ENCODE peak calls at places on chromosomes 6 and 20, in four cellular contexts. Z is mammary epithelial cell, Q is lung, F is left lung. V is an unnamed sample. For H3K36me3, the result is how much of the 10 kb centered on the place peaks cover.

GRCh38 chr6:78947529-78947928 is 80.2 kb downstream of the IRAK1BP1 start:
- DNase-seq in Q (no peak), F (no peak), Z (no peak), V (no peak)

GRCh38 chr6:16355699-16356481 is 117.5 kb downstream of the GMPR start:
- DNase-seq in Q (no peak), F (no peak), Z (no peak), V (no peak)

GRCh38 chr20:54173653-54174451 is at the start of gene CYP24A1:
- DNase-seq in Q (no peak), F (no peak), Z (peak), V (no peak)

GRCh38 chr6:44655368-44656342 is 268.1 kb downstream of the CDC5L start:
- DNase-seq in F (peak), Z (peak), Q (peak), V (no peak)

GRCh38 chr6:113632220-113632864 is 224.8 kb upstream of the MARCKS start:
- DNase-seq in F (peak), Z (peak), Q (peak), V (peak)

GRCh38 chr6:143501851-143502250 is 9.7 kb downstream of the FUCA2 start:
- DNase-seq in Z (no peak), F (no peak), Q (no peak), V (no peak)

GRCh38 chr6:166545156-166545555 is 41.3 kb downstream of the RAMACL start:
- DNase-seq in F (no peak), Z (no peak), Q (no peak), V (no peak)

GRCh38 chr6:153059757-153060156 is 57.2 kb upstream of the MTRF1L start:
- DNase-seq in Q (no peak), F (no peak), Z (no peak), V (no peak)

GRCh38 chr20:46694484-46694883 is 5.2 kb upstream of the TP53RK start:
- DNase-seq in Q (no peak), Z (no peak), F (no peak), V (no peak)

GRCh38 chr6:6942826-6943225 is 164.9 kb upstream of the RREB1 start:
- DNase-seq in Q (peak), F (peak), Z (no peak), V (no peak)

GRCh38 chr6:3013486-3013885 is 13.8 kb downstream of the NQO2 start:
- DNase-seq in Z (peak), Q (peak), F (peak), V (no peak)

GRCh38 chr6:38173909-38174308 is 354.4 kb downstream of the ZFAND3 start:
- DNase-seq in Q (no peak), Z (no peak), F (no peak), V (no peak)

GRCh38 chr6:149026530-149026942 is 279.7 kb downstream of the UST start:
- DNase-seq in F (no peak), Z (peak), Q (no peak), V (no peak)

GRCh38 chr20:20215976-20216727 is 151.8 kb upstream of the INSM1 start:
- DNase-seq in F (no peak), Z (no peak), Q (no peak), V (no peak)

GRCh38 chr6:142301421-142302391 is at the start of gene ADGRG6:
- DNase-seq in Z (peak), Q (peak), F (peak), V (no peak)

GRCh38 chr6:144302701-144303351 is 17.7 kb downstream of the UTRN start:
- DNase-seq in F (no peak), Z (no peak), Q (peak), V (no peak)

GRCh38 chr20:1300083-1300840 is 28.7 kb downstream of the SDCBP2 start:
- DNase-seq in Q (no peak), Z (no peak), F (no peak), V (no peak)

GRCh38 chr20:1301031-1301529 is 27.9 kb downstream of the SDCBP2 start:
- DNase-seq in Z (peak), F (no peak), Q (no peak), V (no peak)

GRCh38 chr20:1298888-1299511 is 29.9 kb downstream of the SDCBP2 start:
- DNase-seq in Q (no peak), F (no peak), Z (no peak), V (no peak)

GRCh38 chr20:1298166-1298565 is 30.8 kb downstream of the SDCBP2 start:
- DNase-seq in Z (no peak), F (no peak), Q (no peak), V (no peak)

DNA sequence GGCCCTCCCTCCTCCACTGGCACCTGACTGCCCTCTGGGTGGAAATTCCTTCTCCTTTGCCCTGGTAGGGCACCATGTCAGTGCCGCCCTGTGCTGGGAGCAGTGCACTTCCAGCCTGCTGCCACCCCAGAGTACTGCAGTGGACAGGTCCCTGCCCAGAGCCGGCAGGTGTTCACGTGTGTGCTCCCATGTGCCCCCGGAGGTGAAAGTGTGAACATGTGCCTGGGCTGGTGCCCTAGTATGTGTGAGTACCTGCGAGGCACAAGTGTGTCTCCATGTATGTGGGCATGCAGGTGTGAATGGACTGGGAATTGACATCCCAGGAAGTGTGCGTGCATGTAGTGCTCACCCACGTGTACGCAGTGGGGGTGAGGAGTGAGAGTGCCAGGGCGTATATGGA is 29.4 kb downstream of the SDCBP2 start:
- DNase-seq in F (no peak), Z (no peak), Q (no peak), V (no peak)
- TF ChIP-seq CTCF in F (peak), Z (peak), Q (no peak), V (no peak)

GRCh38 chr20:10758446-10758845 is 84.6 kb upstream of the JAG1 start:
- DNase-seq in F (no peak), Q (no peak), Z (peak), V (no peak)
- H3K36me3 ChIP-seq in F (under half), Q (under half), Z (under half), V (under half)

DNA sequence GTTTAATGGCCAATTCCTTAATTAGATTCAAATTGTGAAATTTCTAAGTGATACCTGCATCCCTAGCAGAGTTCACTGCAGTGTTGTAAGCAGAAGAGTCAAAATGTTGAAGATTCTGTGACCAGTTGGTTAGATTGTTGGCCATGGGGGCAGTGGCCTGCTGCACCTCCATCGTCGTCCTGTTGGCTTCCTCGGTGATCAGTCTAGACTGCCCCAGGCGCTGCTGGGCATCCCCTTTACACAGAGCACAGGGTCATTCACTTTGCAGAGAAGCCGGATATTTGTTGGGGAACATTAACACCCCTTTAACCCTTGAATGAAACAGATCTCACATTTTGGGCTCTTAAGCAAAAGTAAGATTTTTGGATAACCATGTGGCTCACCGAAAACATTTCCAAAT is 60.7 kb downstream of the FAM229B start:
- DNase-seq in F (no peak), Q (no peak), Z (no peak), V (no peak)
- TF ChIP-seq CTCF in F (no peak), Q (no peak), Z (no peak), V (no peak)

DNA sequence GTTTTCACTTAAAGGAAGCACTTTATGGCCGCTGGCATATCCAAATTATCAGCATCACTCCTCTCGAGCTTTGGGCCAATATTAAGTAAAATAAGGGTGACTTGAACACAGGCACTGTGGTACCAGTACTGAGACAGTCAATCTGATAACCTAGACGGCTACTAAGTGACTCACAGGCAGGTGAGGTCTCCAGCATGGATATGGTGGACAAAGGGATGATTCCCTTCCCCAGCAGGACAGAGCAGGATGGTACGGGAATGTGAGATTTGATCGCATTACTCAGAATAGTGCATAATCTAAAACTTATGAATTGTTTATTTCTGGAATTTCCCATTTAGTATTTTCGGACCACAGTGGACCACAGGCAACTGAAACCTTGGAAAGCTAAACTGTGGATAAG is 55.7 kb downstream of the TNFRSF21 start:
- DNase-seq in Z (no peak), Q (no peak), F (no peak), V (no peak)
- H3K36me3 ChIP-seq in Z (under half), Q (under half), F (under half), V (under half)

DNA sequence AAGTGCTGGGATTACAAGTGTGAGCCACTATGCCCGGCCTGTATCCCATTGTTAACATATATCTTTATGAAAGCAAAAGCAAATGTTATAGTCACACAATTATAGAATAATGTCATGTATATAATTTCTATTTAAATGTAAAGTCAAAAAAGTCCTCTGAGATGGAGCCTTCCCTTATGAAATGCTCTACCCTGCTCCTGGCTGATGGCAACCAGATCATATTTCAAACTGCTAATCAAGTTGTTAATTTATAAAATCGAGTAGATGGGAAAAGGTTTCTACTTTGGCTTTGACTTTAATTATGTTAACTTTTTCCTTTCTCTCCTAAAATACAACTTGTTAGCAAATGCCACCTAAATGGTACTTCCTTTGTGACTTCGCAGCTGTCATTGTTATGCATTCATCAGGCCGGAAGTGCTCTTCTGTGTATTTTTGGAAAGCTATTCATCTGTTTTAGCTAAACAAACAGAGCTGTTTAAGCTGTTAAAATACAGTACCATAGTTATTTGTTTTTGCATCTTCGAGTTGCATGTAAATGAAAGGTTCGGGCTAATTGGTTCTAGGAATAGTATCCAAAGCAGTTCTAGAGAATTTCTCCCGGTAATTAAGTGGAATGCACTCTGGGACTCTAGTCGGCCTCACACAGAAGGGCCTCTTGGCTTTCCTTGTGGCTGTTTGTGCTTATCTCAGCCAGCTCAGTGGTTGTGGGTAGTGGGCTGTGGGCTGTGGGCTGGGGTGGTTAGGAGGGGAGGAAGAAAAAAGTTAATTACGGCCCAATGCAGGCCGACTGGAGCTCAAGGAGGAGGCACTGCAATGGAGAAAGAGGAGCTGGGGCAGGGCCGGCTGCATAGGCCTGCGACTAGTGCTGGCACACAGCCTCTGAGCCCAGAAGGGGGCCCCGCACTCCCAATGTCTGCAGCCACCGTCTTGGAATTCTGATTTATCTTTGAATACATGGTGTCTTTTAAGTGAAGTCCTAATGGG is 34.8 kb downstream of the SLC35D3 start:
- DNase-seq in Z (no peak), F (no peak), Q (no peak), V (no peak)
- TF ChIP-seq CTCF in Z (no peak), F (no peak), Q (no peak), V (no peak)

V was measured in kidney epithelial cell.